ENCODE peak calls at places on chromosomes 6 and 20, in ten cellular contexts. J is psoas muscle, Y is MM.1S, L is neural crest cell, H is mesothelial cell of epicardium, F is cardiac fibroblast, E is ovary, U is RWPE1, A is HFF-Myc, T is IMR-90. C is an unnamed sample.

GRCh38 chr6:6942826-6943225 is 164.9 kb upstream of the RREB1 start:
- DNase-seq in J (peak), H (no peak), U (no peak), T (peak), F (peak), E (peak), L (no peak), A (no peak), Y (no peak), C (peak)

GRCh38 chr6:39029156-39030011 is 19.2 kb upstream of the GLP1R start:
- DNase-seq in J (no peak), A (no peak), F (peak), T (no peak), H (no peak), L (peak), Y (peak), U (peak), E (no peak), C (no peak)

GRCh38 chr20:60584221-60584620 is 626.0 kb downstream of the CDH26 start:
- DNase-seq in Y (no peak), A (no peak), F (no peak), J (no peak), L (no peak), E (no peak), U (no peak), T (no peak), H (no peak), C (no peak)

GRCh38 chr20:59616306-59616705 is 12.0 kb downstream of the PHACTR3 start:
- DNase-seq in Y (no peak), A (no peak), T (no peak), L (no peak), J (no peak), E (no peak), U (no peak), H (no peak), F (no peak), C (no peak)

GRCh38 chr6:46719099-46719498 is 16.1 kb downstream of the PLA2G7 start:
- DNase-seq in Y (no peak), E (no peak), H (no peak), F (peak), A (peak), L (no peak), J (no peak), U (peak), T (peak), C (peak)

GRCh38 chr6:30882764-30883475 is 1.4 kb upstream of the DDR1 start:
- DNase-seq in T (no peak), H (peak), U (peak), F (no peak), E (peak), J (no peak), A (no peak), Y (no peak), L (no peak), C (peak)

GRCh38 chr6:13741358-13741757 is 29.7 kb upstream of the RANBP9 start:
- DNase-seq in A (no peak), Y (no peak), L (no peak), J (no peak), H (no peak), T (no peak), U (no peak), E (no peak), F (no peak), C (no peak)

GRCh38 chr6:116500969-116501433 is 10.4 kb upstream of the CALHM5 start:
- DNase-seq in H (no peak), A (no peak), T (peak), F (no peak), Y (no peak), E (no peak), U (no peak), L (no peak), J (no peak), C (peak)

GRCh38 chr20:10093087-10093591 is 58.4 kb downstream of the ANKEF1 start:
- DNase-seq in E (no peak), Y (no peak), F (peak), T (peak), L (no peak), J (no peak), H (no peak), U (peak), A (peak), C (peak)

GRCh38 chr6:51640016-51640415 is 447.4 kb downstream of the PKHD1 start:
- DNase-seq in U (no peak), F (no peak), Y (no peak), A (no peak), L (no peak), J (no peak), T (no peak), E (no peak), H (no peak), C (no peak)

GRCh38 chr6:11618533-11618932 is 81.0 kb downstream of the TMEM170B start:
- DNase-seq in E (no peak), F (no peak), T (peak), Y (no peak), H (no peak), U (no peak), A (no peak), L (no peak), J (no peak), C (no peak)

GRCh38 chr20:54158856-54159418 is 14.8 kb downstream of the CYP24A1 start:
- DNase-seq in T (no peak), H (no peak), F (no peak), U (no peak), E (no peak), J (no peak), Y (no peak), L (no peak), A (no peak), C (no peak)

GRCh38 chr6:107110200-107110599 is 5.1 kb downstream of the BEND3 start:
- DNase-seq in U (no peak), F (peak), T (no peak), Y (peak), A (no peak), E (no peak), L (no peak), J (no peak), H (no peak), C (no peak)

DNA sequence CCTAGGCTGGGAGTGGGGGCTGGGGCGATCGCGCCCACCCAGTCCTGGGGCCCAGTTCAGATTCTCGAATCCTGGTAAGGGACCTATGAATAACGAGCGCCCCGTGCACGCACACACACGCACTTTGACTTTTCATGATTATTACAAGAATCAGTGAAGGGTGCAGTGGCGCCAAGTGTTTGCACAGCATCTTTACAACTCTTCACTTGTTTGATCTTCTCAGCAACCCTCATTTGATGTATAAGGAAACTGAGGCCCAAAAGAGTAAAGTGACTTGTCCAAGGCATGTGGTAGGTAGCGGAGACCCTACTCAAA is 863 bp upstream of the LRFN2 start:
- DNase-seq in J (no peak), E (no peak), U (no peak), H (no peak), T (no peak), Y (no peak), A (no peak), L (no peak), F (no peak), C (no peak)
- TF ChIP-seq CTCF in J (peak), E (no peak), U (peak), H (peak), T (no peak), Y (no peak), A (peak), L (no peak), F (no peak), C (peak)

GRCh38 chr20:23408957-23409356 is 12.3 kb downstream of the NAPB start:
- DNase-seq in Y (no peak), L (no peak), E (no peak), F (no peak), H (no peak), U (no peak), J (no peak), A (no peak), T (no peak), C (no peak)
- TF ChIP-seq CTCF in Y (no peak), L (no peak), E (no peak), F (no peak), H (no peak), U (no peak), J (no peak), A (no peak), T (no peak), C (no peak)

GRCh38 chr20:58228484-58229197 is at the start of gene ANKRD60:
- DNase-seq in H (no peak), J (no peak), T (peak), U (no peak), L (no peak), E (peak), Y (no peak), A (no peak), F (peak), C (peak)
- TF ChIP-seq CTCF in H (no peak), J (no peak), T (no peak), U (no peak), L (no peak), E (no peak), Y (no peak), A (no peak), F (no peak), C (no peak)

DNA sequence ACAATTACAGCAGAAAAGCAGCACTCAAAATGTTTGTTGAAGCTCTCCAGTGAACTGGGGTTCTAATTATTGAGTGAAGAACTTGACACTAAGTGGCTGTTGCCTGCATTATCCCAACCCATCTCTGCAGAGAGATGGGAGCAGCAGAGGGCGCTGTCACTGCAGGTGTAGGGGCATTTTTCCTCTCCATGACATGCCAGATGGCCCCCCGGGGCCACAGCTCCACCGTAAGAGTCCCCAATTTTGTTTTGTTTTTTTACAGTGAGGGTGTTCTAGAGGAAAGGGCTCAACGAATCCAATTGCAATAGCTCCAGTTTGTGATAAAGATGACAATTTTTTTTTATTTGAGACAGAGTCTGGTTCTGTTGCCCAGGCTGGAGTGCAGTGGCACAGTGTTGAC is 1.9 kb upstream of the FUCA2 start:
- DNase-seq in Y (no peak), J (no peak), A (no peak), L (no peak), T (no peak), F (no peak), U (peak), E (no peak), H (no peak), C (peak)
- TF ChIP-seq CTCF in Y (peak), J (peak), A (peak), L (peak), T (peak), F (peak), U (no peak), E (no peak), H (no peak), C (peak)

GRCh38 chr6:2765166-2765895 is at the start of gene WRNIP1:
- DNase-seq in L (peak), J (peak), E (peak), Y (peak), A (peak), T (peak), H (peak), F (peak), U (peak), C (peak)

GRCh38 chr6:2767327-2767985 is 2.3 kb downstream of the WRNIP1 start:
- DNase-seq in J (no peak), E (no peak), Y (no peak), A (no peak), T (no peak), F (no peak), H (no peak), L (no peak), U (no peak), C (no peak)

GRCh38 chr6:2765896-2766766 is 938 bp downstream of the WRNIP1 start:
- DNase-seq in U (peak), E (peak), A (no peak), H (peak), L (peak), F (peak), J (peak), Y (peak), T (peak), C (peak)

GRCh38 chr6:2768125-2768524 is 2.9 kb downstream of the WRNIP1 start:
- DNase-seq in J (no peak), T (no peak), L (no peak), A (no peak), U (no peak), E (no peak), H (no peak), F (no peak), Y (no peak), C (no peak)

DNA sequence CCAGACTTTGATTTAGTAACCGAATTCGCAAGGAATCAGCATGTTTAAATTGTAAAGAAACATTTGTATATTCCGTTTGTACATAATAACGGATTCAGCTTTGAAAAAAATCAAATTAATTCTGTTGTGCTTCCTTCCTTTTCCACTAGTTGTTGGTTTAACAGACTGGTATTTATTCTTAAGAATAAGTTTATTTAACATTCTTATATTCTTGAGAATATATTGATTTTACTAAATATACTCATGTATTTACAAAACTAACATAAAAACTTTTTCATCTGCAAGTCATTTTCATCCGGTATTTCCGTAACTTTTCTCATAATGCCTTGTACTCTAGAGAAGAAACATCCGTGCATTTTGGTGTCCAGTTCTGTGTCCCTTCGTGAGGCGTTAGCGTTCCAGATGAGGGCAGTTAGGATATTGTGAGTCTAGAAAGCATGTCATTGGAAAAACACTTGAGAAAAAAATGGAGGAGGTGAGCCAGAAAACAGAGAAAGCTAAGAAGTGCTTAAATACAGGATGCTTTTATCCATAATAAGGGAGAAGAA is 1.6 kb downstream of the WRNIP1 start:
- DNase-seq in A (no peak), J (no peak), U (no peak), T (peak), L (no peak), F (no peak), E (no peak), H (no peak), Y (no peak), C (peak)
- TF ChIP-seq CTCF in A (no peak), J (peak), U (peak), T (no peak), L (peak), F (peak), E (no peak), H (no peak), Y (no peak), C (no peak)